ENCODE peak calls at places on chromosomes 5 and 9, in five cellular contexts. One of them, this sample, is unnamed.
A peak's percentile ranks its signal among the peaks of the same experiment; 100 is the strongest.

GRCh38 chr5:139650689-139651501 is 2.7 kb downstream of the CXXC5 start:
- DNase-seq in psoas muscle: peak; percentile 59
- DNase-seq in PC-9: peak; percentile 65
- DNase-seq in left lung: peak; percentile 81
- DNase-seq in dorsolateral prefrontal cortex: peak; percentile 83
- DNase-seq in this sample: peak; percentile 75

GRCh38 chr5:175714686-175715085 is 56.8 kb downstream of the HRH2 start:
- DNase-seq in psoas muscle: no peak
- DNase-seq in PC-9: no peak
- DNase-seq in left lung: no peak
- DNase-seq in dorsolateral prefrontal cortex: no peak
- DNase-seq in this sample: no peak

GRCh38 chr5:74870299-74871067 is 4.3 kb upstream of the FAM169A start:
- DNase-seq in psoas muscle: no peak
- DNase-seq in PC-9: peak; percentile 54
- DNase-seq in left lung: no peak
- DNase-seq in dorsolateral prefrontal cortex: no peak
- DNase-seq in this sample: no peak

GRCh38 chr9:137310190-137311052 is 8.3 kb upstream of the NRARP start:
- DNase-seq in psoas muscle: no peak
- DNase-seq in PC-9: peak; percentile 76
- DNase-seq in left lung: no peak
- DNase-seq in dorsolateral prefrontal cortex: no peak
- DNase-seq in this sample: peak; percentile 12

GRCh38 chr5:139658928-139659667 is 10.9 kb downstream of the CXXC5 start:
- DNase-seq in psoas muscle: peak; percentile 57
- DNase-seq in PC-9: no peak
- DNase-seq in left lung: no peak
- DNase-seq in dorsolateral prefrontal cortex: no peak
- DNase-seq in this sample: peak; percentile 59

GRCh38 chr5:39598641-39599248 is 174.0 kb upstream of the DAB2 start:
- DNase-seq in psoas muscle: no peak
- DNase-seq in PC-9: no peak
- DNase-seq in left lung: no peak
- DNase-seq in dorsolateral prefrontal cortex: no peak
- DNase-seq in this sample: no peak

GRCh38 chr5:129767927-129768380 is 20.1 kb downstream of the MINAR2 start:
- DNase-seq in psoas muscle: peak; percentile 19
- DNase-seq in PC-9: peak; percentile 75
- DNase-seq in left lung: peak; percentile 32
- DNase-seq in dorsolateral prefrontal cortex: peak; percentile 66
- DNase-seq in this sample: peak; percentile 15

GRCh38 chr9:17380126-17380861 is 198.6 kb upstream of the SH3GL2 start:
- DNase-seq in psoas muscle: no peak
- DNase-seq in PC-9: no peak
- DNase-seq in left lung: no peak
- DNase-seq in dorsolateral prefrontal cortex: no peak
- DNase-seq in this sample: no peak

GRCh38 chr5:173802670-173803165 is 85.4 kb upstream of the CPEB4 start:
- DNase-seq in psoas muscle: peak; percentile 46
- DNase-seq in PC-9: peak; percentile 86
- DNase-seq in left lung: peak; percentile 79
- DNase-seq in dorsolateral prefrontal cortex: no peak
- DNase-seq in this sample: peak; percentile 36

GRCh38 chr5:157748740-157749461 is 5.4 kb downstream of the LSM11 start:
- DNase-seq in psoas muscle: no peak
- DNase-seq in PC-9: no peak
- DNase-seq in left lung: no peak
- DNase-seq in dorsolateral prefrontal cortex: no peak
- DNase-seq in this sample: no peak

GRCh38 chr9:33750307-33750838 is 45.0 kb upstream of the PRSS3 start:
- DNase-seq in psoas muscle: peak; percentile 12
- DNase-seq in PC-9: peak; percentile 50
- DNase-seq in left lung: no peak
- DNase-seq in dorsolateral prefrontal cortex: no peak
- DNase-seq in this sample: no peak

GRCh38 chr5:76788362-76788761 is 30.5 kb upstream of the F2RL1 start:
- DNase-seq in psoas muscle: no peak
- DNase-seq in PC-9: no peak
- DNase-seq in left lung: no peak
- DNase-seq in dorsolateral prefrontal cortex: no peak
- DNase-seq in this sample: no peak

GRCh38 chr5:150147580-150148407 is 7.9 kb downstream of the PDGFRB start:
- DNase-seq in psoas muscle: no peak
- DNase-seq in PC-9: no peak
- DNase-seq in left lung: no peak
- DNase-seq in dorsolateral prefrontal cortex: no peak
- DNase-seq in this sample: no peak

GRCh38 chr5:84642324-84642723 is 257.6 kb upstream of the EDIL3 start:
- DNase-seq in psoas muscle: no peak
- DNase-seq in PC-9: no peak
- DNase-seq in left lung: no peak
- DNase-seq in dorsolateral prefrontal cortex: no peak
- DNase-seq in this sample: no peak

GRCh38 chr5:6486074-6486473 is 37.4 kb downstream of the UBE2QL1 start:
- DNase-seq in psoas muscle: no peak
- DNase-seq in PC-9: no peak
- DNase-seq in left lung: no peak
- DNase-seq in dorsolateral prefrontal cortex: no peak
- DNase-seq in this sample: no peak

GRCh38 chr9:135150981-135151380 is 63.5 kb downstream of the OLFM1 start:
- DNase-seq in psoas muscle: no peak
- DNase-seq in PC-9: no peak
- DNase-seq in left lung: no peak
- DNase-seq in dorsolateral prefrontal cortex: no peak
- DNase-seq in this sample: no peak

GRCh38 chr5:58274199-58274598 is 185.7 kb downstream of the PLK2 start:
- DNase-seq in psoas muscle: no peak
- DNase-seq in PC-9: no peak
- DNase-seq in left lung: no peak
- DNase-seq in dorsolateral prefrontal cortex: no peak
- DNase-seq in this sample: no peak

GRCh38 chr5:65209341-65209740 is 272.4 kb downstream of the ADAMTS6 start:
- DNase-seq in psoas muscle: no peak
- DNase-seq in PC-9: peak; percentile 39
- DNase-seq in left lung: no peak
- DNase-seq in dorsolateral prefrontal cortex: no peak
- DNase-seq in this sample: no peak

GRCh38 chr9:134174526-134175290 is 10.3 kb upstream of the RNU6ATAC start:
- DNase-seq in psoas muscle: no peak
- DNase-seq in PC-9: no peak
- DNase-seq in left lung: no peak
- DNase-seq in dorsolateral prefrontal cortex: no peak
- DNase-seq in this sample: no peak

GRCh38 chr5:138544171-138545134 is 1.4 kb upstream of the ETF1 start:
- DNase-seq in psoas muscle: peak; percentile 50
- DNase-seq in PC-9: no peak
- DNase-seq in left lung: no peak
- DNase-seq in dorsolateral prefrontal cortex: no peak
- DNase-seq in this sample: no peak

GRCh38 chr5:36643162-36643561 is 36.8 kb downstream of the SLC1A3 start:
- DNase-seq in psoas muscle: no peak
- DNase-seq in PC-9: no peak
- DNase-seq in left lung: no peak
- DNase-seq in dorsolateral prefrontal cortex: no peak
- DNase-seq in this sample: no peak

GRCh38 chr9:107284636-107285035 is 1.6 kb downstream of the RAD23B start:
- DNase-seq in psoas muscle: no peak
- DNase-seq in PC-9: peak; percentile 32
- DNase-seq in left lung: no peak
- DNase-seq in dorsolateral prefrontal cortex: no peak
- DNase-seq in this sample: no peak

GRCh38 chr5:67196537-67197059 is at the start of gene CD180:
- DNase-seq in psoas muscle: no peak
- DNase-seq in PC-9: no peak
- DNase-seq in left lung: no peak
- DNase-seq in dorsolateral prefrontal cortex: peak; percentile 51
- DNase-seq in this sample: peak; percentile 38

GRCh38 chr9:127255692-127256091 is 8.9 kb upstream of the GARNL3 start:
- DNase-seq in psoas muscle: no peak
- DNase-seq in PC-9: no peak
- DNase-seq in left lung: no peak
- DNase-seq in dorsolateral prefrontal cortex: no peak
- DNase-seq in this sample: no peak

GRCh38 chr5:175654807-175655206 is 3.1 kb upstream of the HRH2 start:
- DNase-seq in psoas muscle: no peak
- DNase-seq in PC-9: peak; percentile 52
- DNase-seq in left lung: no peak
- DNase-seq in dorsolateral prefrontal cortex: no peak
- DNase-seq in this sample: no peak

GRCh38 chr5:171835066-171835465 is 49.4 kb downstream of the SMIM23 start:
- DNase-seq in psoas muscle: no peak
- DNase-seq in PC-9: no peak
- DNase-seq in left lung: no peak
- DNase-seq in dorsolateral prefrontal cortex: no peak
- DNase-seq in this sample: no peak

GRCh38 chr9:69822091-69822750 is 1.6 kb downstream of the CFAP95 start:
- DNase-seq in psoas muscle: no peak
- DNase-seq in PC-9: no peak
- DNase-seq in left lung: no peak
- DNase-seq in dorsolateral prefrontal cortex: no peak
- DNase-seq in this sample: no peak

GRCh38 chr5:102865510-102866314 is 110.6 kb downstream of the PAM start:
- DNase-seq in psoas muscle: peak; percentile 75
- DNase-seq in PC-9: peak; percentile 71
- DNase-seq in left lung: peak; percentile 65
- DNase-seq in dorsolateral prefrontal cortex: peak; percentile 52
- DNase-seq in this sample: peak; percentile 82

GRCh38 chr5:106481375-106481774 is 1189.4 kb downstream of the EFNA5 start:
- DNase-seq in psoas muscle: no peak
- DNase-seq in PC-9: no peak
- DNase-seq in left lung: no peak
- DNase-seq in dorsolateral prefrontal cortex: no peak
- DNase-seq in this sample: no peak

GRCh38 chr5:11104543-11105151 is 343.6 kb upstream of the DAP start:
- DNase-seq in psoas muscle: no peak
- DNase-seq in PC-9: no peak
- DNase-seq in left lung: no peak
- DNase-seq in dorsolateral prefrontal cortex: no peak
- DNase-seq in this sample: no peak

GRCh38 chr5:11105706-11106105 is 344.7 kb upstream of the DAP start:
- DNase-seq in psoas muscle: no peak
- DNase-seq in PC-9: no peak
- DNase-seq in left lung: no peak
- DNase-seq in dorsolateral prefrontal cortex: no peak
- DNase-seq in this sample: no peak

GRCh38 chr5:11110128-11110527 is 349.1 kb upstream of the DAP start:
- DNase-seq in psoas muscle: no peak
- DNase-seq in PC-9: no peak
- DNase-seq in left lung: no peak
- DNase-seq in dorsolateral prefrontal cortex: no peak
- DNase-seq in this sample: no peak
- TF ChIP-seq CTCF in psoas muscle: no peak
- TF ChIP-seq CTCF in PC-9: no peak
- TF ChIP-seq CTCF in left lung: no peak
- TF ChIP-seq CTCF in dorsolateral prefrontal cortex: no peak
- TF ChIP-seq CTCF in this sample: peak; percentile 46

GRCh38 chr9:37921168-37921510 is 17.2 kb upstream of the SLC25A51 start:
- DNase-seq in psoas muscle: no peak
- DNase-seq in PC-9: no peak
- DNase-seq in left lung: peak; percentile 19
- DNase-seq in dorsolateral prefrontal cortex: no peak
- DNase-seq in this sample: no peak

GRCh38 chr9:37923796-37924430 is 20.0 kb upstream of the SLC25A51 start:
- DNase-seq in psoas muscle: no peak
- DNase-seq in PC-9: no peak
- DNase-seq in left lung: no peak
- DNase-seq in dorsolateral prefrontal cortex: no peak
- DNase-seq in this sample: no peak

GRCh38 chr9:37921546-37922300 is 17.8 kb upstream of the SLC25A51 start:
- DNase-seq in psoas muscle: no peak
- DNase-seq in PC-9: no peak
- DNase-seq in left lung: peak; percentile 44
- DNase-seq in dorsolateral prefrontal cortex: no peak
- DNase-seq in this sample: no peak

GRCh38 chr9:37923121-37923795 is 19.3 kb upstream of the SLC25A51 start:
- DNase-seq in psoas muscle: no peak
- DNase-seq in PC-9: no peak
- DNase-seq in left lung: no peak
- DNase-seq in dorsolateral prefrontal cortex: no peak
- DNase-seq in this sample: no peak

GRCh38 chr9:37922391-37923120 is 18.6 kb upstream of the SLC25A51 start:
- DNase-seq in psoas muscle: no peak
- DNase-seq in PC-9: no peak
- DNase-seq in left lung: peak; percentile 31
- DNase-seq in dorsolateral prefrontal cortex: no peak
- DNase-seq in this sample: peak; percentile 62
- H3K4me3 ChIP-seq in psoas muscle: no peak overlapping the region
- H3K4me3 ChIP-seq in PC-9: no peak overlapping the region
- H3K4me3 ChIP-seq in left lung: no peak overlapping the region
- H3K4me3 ChIP-seq in dorsolateral prefrontal cortex: no peak overlapping the region
- H3K4me3 ChIP-seq in this sample: no peak overlapping the region

GRCh38 chr5:143449772-143450171 is 46.3 kb upstream of the NR3C1 start:
- DNase-seq in psoas muscle: no peak
- DNase-seq in PC-9: no peak
- DNase-seq in left lung: no peak
- DNase-seq in dorsolateral prefrontal cortex: no peak
- DNase-seq in this sample: no peak

GRCh38 chr5:143445726-143446125 is 42.2 kb upstream of the NR3C1 start:
- DNase-seq in psoas muscle: no peak
- DNase-seq in PC-9: no peak
- DNase-seq in left lung: no peak
- DNase-seq in dorsolateral prefrontal cortex: no peak
- DNase-seq in this sample: no peak

GRCh38 chr5:143446535-143447226 is 43.2 kb upstream of the NR3C1 start:
- DNase-seq in psoas muscle: no peak
- DNase-seq in PC-9: no peak
- DNase-seq in left lung: no peak
- DNase-seq in dorsolateral prefrontal cortex: no peak
- DNase-seq in this sample: no peak

GRCh38 chr5:143447983-143448382 is 44.5 kb upstream of the NR3C1 start:
- DNase-seq in psoas muscle: no peak
- DNase-seq in PC-9: no peak
- DNase-seq in left lung: no peak
- DNase-seq in dorsolateral prefrontal cortex: no peak
- DNase-seq in this sample: no peak

DNA sequence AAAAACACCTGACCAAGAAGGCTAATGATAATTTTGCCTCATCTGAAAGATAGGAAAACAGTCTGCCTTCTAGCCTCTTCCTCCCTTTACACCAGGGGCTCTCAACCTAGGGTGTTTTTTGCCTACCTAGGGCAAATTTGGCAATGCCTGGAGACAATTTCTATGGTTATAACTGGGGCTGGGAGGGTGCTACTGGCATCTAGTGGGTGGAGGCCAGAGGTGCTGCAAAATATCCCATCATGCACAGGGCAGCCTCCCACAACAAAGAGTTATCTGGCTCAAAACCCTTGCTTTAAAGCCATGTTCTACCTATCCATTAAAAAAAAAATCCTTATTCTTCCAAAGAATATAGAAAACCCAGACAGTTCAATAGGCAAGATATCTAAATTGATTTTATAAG is 45.0 kb upstream of the NR3C1 start:
- DNase-seq in psoas muscle: no peak
- DNase-seq in PC-9: no peak
- DNase-seq in left lung: no peak
- DNase-seq in dorsolateral prefrontal cortex: no peak
- DNase-seq in this sample: no peak
- H3K27ac ChIP-seq in psoas muscle: no peak overlapping the region
- H3K27ac ChIP-seq in PC-9: no peak overlapping the region
- H3K27ac ChIP-seq in left lung: no peak overlapping the region
- H3K27ac ChIP-seq in dorsolateral prefrontal cortex: no peak overlapping the region
- H3K27ac ChIP-seq in this sample: no peak overlapping the region

GRCh38 chr5:136769900-136770684 is 404.7 kb upstream of the TRPC7 start:
- DNase-seq in psoas muscle: peak; percentile 57
- DNase-seq in PC-9: peak; percentile 46
- DNase-seq in left lung: peak; percentile 38
- DNase-seq in dorsolateral prefrontal cortex: peak; percentile 65
- DNase-seq in this sample: peak; percentile 33
- TF ChIP-seq CTCF in psoas muscle: peak; percentile 60
- TF ChIP-seq CTCF in PC-9: peak; percentile 94
- TF ChIP-seq CTCF in left lung: peak; percentile 71
- TF ChIP-seq CTCF in dorsolateral prefrontal cortex: peak; percentile 86
- TF ChIP-seq CTCF in this sample: peak; percentile 84